ENCODE peak calls at places on chromosomes 12 and 14, in eight cellular contexts. One of them, this sample, is unnamed.
A peak's percentile ranks its signal among the peaks of the same experiment; 100 is the strongest.

GRCh38 chr12:132078190-132078589 is 65.9 kb downstream of the DDX51 start:
- DNase-seq in WTC11: no peak
- DNase-seq in upper lobe of right lung: no peak
- DNase-seq in GM12891: no peak
- DNase-seq in stromal cell of bone marrow: peak; percentile 36
- DNase-seq in ureter: no peak
- DNase-seq in right atrium auricular region: no peak
- DNase-seq in left colon: no peak
- DNase-seq in this sample: no peak

GRCh38 chr14:90275820-90276219 is 19.5 kb downstream of the PSMC1 start:
- DNase-seq in WTC11: no peak
- DNase-seq in upper lobe of right lung: no peak
- DNase-seq in GM12891: no peak
- DNase-seq in stromal cell of bone marrow: peak; percentile 54
- DNase-seq in ureter: no peak
- DNase-seq in right atrium auricular region: no peak
- DNase-seq in left colon: no peak
- DNase-seq in this sample: peak; percentile 88

GRCh38 chr12:10661338-10661737 is 12.5 kb downstream of the STYK1 start:
- DNase-seq in WTC11: no peak
- DNase-seq in upper lobe of right lung: no peak
- DNase-seq in GM12891: no peak
- DNase-seq in stromal cell of bone marrow: peak; percentile 21
- DNase-seq in ureter: no peak
- DNase-seq in right atrium auricular region: no peak
- DNase-seq in left colon: peak; percentile 54
- DNase-seq in this sample: no peak

GRCh38 chr14:60722163-60722835 is 1.9 kb downstream of the SIX4 start:
- DNase-seq in WTC11: peak; percentile 69
- DNase-seq in upper lobe of right lung: peak; percentile 65
- DNase-seq in GM12891: peak; percentile 46
- DNase-seq in stromal cell of bone marrow: no peak
- DNase-seq in ureter: no peak
- DNase-seq in right atrium auricular region: no peak
- DNase-seq in left colon: no peak
- DNase-seq in this sample: peak; percentile 82

GRCh38 chr12:115838952-115839351 is 438.5 kb downstream of the MED13L start:
- DNase-seq in WTC11: no peak
- DNase-seq in upper lobe of right lung: no peak
- DNase-seq in GM12891: no peak
- DNase-seq in stromal cell of bone marrow: no peak
- DNase-seq in ureter: no peak
- DNase-seq in right atrium auricular region: no peak
- DNase-seq in left colon: no peak
- DNase-seq in this sample: no peak

GRCh38 chr14:24332094-24332983 is 2.5 kb downstream of the ADCY4 start:
- DNase-seq in WTC11: peak; percentile 82
- DNase-seq in upper lobe of right lung: peak; percentile 82
- DNase-seq in GM12891: peak; percentile 93
- DNase-seq in stromal cell of bone marrow: no peak
- DNase-seq in ureter: peak; percentile 85
- DNase-seq in right atrium auricular region: peak; percentile 79
- DNase-seq in left colon: peak; percentile 74
- DNase-seq in this sample: peak; percentile 73

GRCh38 chr12:61993734-61994345 is 266.4 kb upstream of the USP15 start:
- DNase-seq in WTC11: no peak
- DNase-seq in upper lobe of right lung: no peak
- DNase-seq in GM12891: no peak
- DNase-seq in stromal cell of bone marrow: no peak
- DNase-seq in ureter: no peak
- DNase-seq in right atrium auricular region: no peak
- DNase-seq in left colon: no peak
- DNase-seq in this sample: no peak

GRCh38 chr12:13171921-13172859 is 24.3 kb upstream of the EMP1 start:
- DNase-seq in WTC11: peak; percentile 53
- DNase-seq in upper lobe of right lung: no peak
- DNase-seq in GM12891: no peak
- DNase-seq in stromal cell of bone marrow: no peak
- DNase-seq in ureter: no peak
- DNase-seq in right atrium auricular region: no peak
- DNase-seq in left colon: no peak
- DNase-seq in this sample: peak; percentile 87

GRCh38 chr12:76643438-76643837 is 83.9 kb upstream of the OSBPL8 start:
- DNase-seq in WTC11: no peak
- DNase-seq in upper lobe of right lung: no peak
- DNase-seq in GM12891: no peak
- DNase-seq in stromal cell of bone marrow: no peak
- DNase-seq in ureter: no peak
- DNase-seq in right atrium auricular region: no peak
- DNase-seq in left colon: no peak
- DNase-seq in this sample: no peak

GRCh38 chr12:92472198-92472597 is 230.6 kb upstream of the PLEKHG7 start:
- DNase-seq in WTC11: no peak
- DNase-seq in upper lobe of right lung: no peak
- DNase-seq in GM12891: no peak
- DNase-seq in stromal cell of bone marrow: no peak
- DNase-seq in ureter: no peak
- DNase-seq in right atrium auricular region: no peak
- DNase-seq in left colon: no peak
- DNase-seq in this sample: no peak

GRCh38 chr14:77645520-77646230 is 29.2 kb upstream of the SPTLC2 start:
- DNase-seq in WTC11: no peak
- DNase-seq in upper lobe of right lung: no peak
- DNase-seq in GM12891: no peak
- DNase-seq in stromal cell of bone marrow: no peak
- DNase-seq in ureter: no peak
- DNase-seq in right atrium auricular region: no peak
- DNase-seq in left colon: no peak
- DNase-seq in this sample: no peak

GRCh38 chr12:88339254-88339949 is 197.3 kb downstream of the TMTC3 start:
- DNase-seq in WTC11: no peak
- DNase-seq in upper lobe of right lung: no peak
- DNase-seq in GM12891: no peak
- DNase-seq in stromal cell of bone marrow: peak; percentile 53
- DNase-seq in ureter: no peak
- DNase-seq in right atrium auricular region: no peak
- DNase-seq in left colon: no peak
- DNase-seq in this sample: peak; percentile 19

GRCh38 chr14:52220924-52221802 is 46.3 kb upstream of the PTGDR start:
- DNase-seq in WTC11: no peak
- DNase-seq in upper lobe of right lung: no peak
- DNase-seq in GM12891: no peak
- DNase-seq in stromal cell of bone marrow: no peak
- DNase-seq in ureter: no peak
- DNase-seq in right atrium auricular region: no peak
- DNase-seq in left colon: no peak
- DNase-seq in this sample: peak; percentile 26

GRCh38 chr12:17438141-17438540 is 651.9 kb downstream of the RERGL start:
- DNase-seq in WTC11: no peak
- DNase-seq in upper lobe of right lung: no peak
- DNase-seq in GM12891: no peak
- DNase-seq in stromal cell of bone marrow: no peak
- DNase-seq in ureter: no peak
- DNase-seq in right atrium auricular region: no peak
- DNase-seq in left colon: no peak
- DNase-seq in this sample: no peak

GRCh38 chr12:47184813-47185212 is 105.1 kb upstream of the AMIGO2 start:
- DNase-seq in WTC11: no peak
- DNase-seq in upper lobe of right lung: no peak
- DNase-seq in GM12891: no peak
- DNase-seq in stromal cell of bone marrow: no peak
- DNase-seq in ureter: no peak
- DNase-seq in right atrium auricular region: no peak
- DNase-seq in left colon: no peak
- DNase-seq in this sample: no peak

GRCh38 chr12:111434680-111435338 is 29.1 kb downstream of the SH2B3 start:
- DNase-seq in WTC11: no peak
- DNase-seq in upper lobe of right lung: no peak
- DNase-seq in GM12891: no peak
- DNase-seq in stromal cell of bone marrow: peak; percentile 34
- DNase-seq in ureter: peak; percentile 64
- DNase-seq in right atrium auricular region: peak; percentile 83
- DNase-seq in left colon: peak; percentile 79
- DNase-seq in this sample: peak; percentile 69

This sample was measured in Daoy.